ENCODE peak calls at places on chromosome 5, in eight cellular contexts. Y is psoas muscle; L is CD8-positive, alpha-beta T cell; O is neural progenitor cell; S is GM12878; V is fibroblast of lung; U is pancreas; E is HCT116. D is an unnamed sample.

GRCh38 chr5:129465945-129466344 is 5.8 kb downstream of the ADAMTS19 start:
- DNase-seq in Y (no peak), L (no peak), O (no peak), S (no peak), V (no peak), U (no peak), E (no peak), D (no peak)

GRCh38 chr5:6760636-6761035 is 47.4 kb downstream of the TENT4A start:
- DNase-seq in Y (peak; percentile 64), L (no peak), O (no peak), S (no peak), V (no peak), U (no peak), E (no peak), D (no peak)

GRCh38 chr5:175464414-175465233 is 13.7 kb upstream of the SFXN1 start:
- DNase-seq in Y (no peak), L (peak; percentile 55), O (peak; percentile 68), S (no peak), V (peak; percentile 31), U (peak; percentile 22), E (peak; percentile 41), D (no peak)

GRCh38 chr5:96537386-96537785 is 104.3 kb upstream of the PCSK1 start:
- DNase-seq in Y (no peak), L (no peak), O (no peak), S (no peak), V (peak; percentile 69), U (no peak), E (no peak), D (no peak)

GRCh38 chr5:177085985-177086917 is at the start of gene FGFR4:
- DNase-seq in Y (peak; percentile 74), L (peak; percentile 45), O (peak; percentile 96), S (peak; percentile 12), V (peak; percentile 70), U (peak; percentile 63), E (peak; percentile 78), D (peak; percentile 92)

GRCh38 chr5:97658116-97658900 is 475.3 kb upstream of the RIOK2 start:
- DNase-seq in Y (no peak), L (no peak), O (no peak), S (no peak), V (no peak), U (no peak), E (no peak), D (no peak)

GRCh38 chr5:132777209-132778069 is at the start of gene SEPTIN8:
- DNase-seq in Y (peak; percentile 78), L (peak; percentile 4), O (peak; percentile 80), S (no peak), V (peak; percentile 40), U (peak; percentile 50), E (no peak), D (peak; percentile 35)

GRCh38 chr5:57128325-57128724 is 45.5 kb upstream of the GPBP1 start:
- DNase-seq in Y (no peak), L (no peak), O (no peak), S (no peak), V (no peak), U (no peak), E (no peak), D (no peak)

GRCh38 chr5:135489466-135490244 is 37.5 kb upstream of the TIFAB start:
- DNase-seq in Y (no peak), L (no peak), O (peak; percentile 61), S (no peak), V (peak; percentile 18), U (no peak), E (no peak), D (peak; percentile 80)

GRCh38 chr5:81776258-81776657 is 25.4 kb upstream of the SSBP2 start:
- DNase-seq in Y (no peak), L (no peak), O (no peak), S (no peak), V (no peak), U (no peak), E (no peak), D (no peak)

GRCh38 chr5:153618857-153619256 is 128.4 kb downstream of the GRIA1 start:
- DNase-seq in Y (no peak), L (no peak), O (no peak), S (no peak), V (no peak), U (no peak), E (no peak), D (no peak)

GRCh38 chr5:56508249-56508648 is 275.1 kb upstream of the ANKRD55 start:
- DNase-seq in Y (no peak), L (no peak), O (no peak), S (no peak), V (no peak), U (no peak), E (no peak), D (no peak)

GRCh38 chr5:59813761-59814562 is 79.6 kb downstream of the PDE4D start:
- DNase-seq in Y (no peak), L (no peak), O (peak; percentile 68), S (no peak), V (peak; percentile 80), U (no peak), E (peak; percentile 51), D (no peak)

GRCh38 chr5:21452429-21452828 is 1400.7 kb downstream of the CDH12 start:
- DNase-seq in Y (no peak), L (no peak), O (no peak), S (no peak), V (peak; percentile 2), U (no peak), E (no peak), D (no peak)

GRCh38 chr5:132180134-132180745 is 47.4 kb downstream of the P4HA2 start:
- DNase-seq in Y (no peak), L (no peak), O (peak; percentile 60), S (no peak), V (peak; percentile 81), U (no peak), E (peak; percentile 47), D (no peak)

GRCh38 chr5:115637507-115637906 is 11.7 kb upstream of the TMED7 start:
- DNase-seq in Y (no peak), L (no peak), O (no peak), S (no peak), V (no peak), U (no peak), E (no peak), D (no peak)

GRCh38 chr5:108386345-108387061 is 4.6 kb upstream of the FBXL17 start:
- DNase-seq in Y (no peak), L (no peak), O (no peak), S (no peak), V (peak; percentile 82), U (no peak), E (no peak), D (no peak)

GRCh38 chr5:116387738-116388137 is 186.9 kb downstream of the SEMA6A start:
- DNase-seq in Y (no peak), L (no peak), O (no peak), S (no peak), V (no peak), U (no peak), E (no peak), D (no peak)

GRCh38 chr5:1120236-1120999 is 8.6 kb upstream of the SLC12A7 start:
- DNase-seq in Y (no peak), L (no peak), O (no peak), S (no peak), V (no peak), U (no peak), E (no peak), D (peak; percentile 83)

GRCh38 chr5:1118231-1118698 is 6.4 kb upstream of the SLC12A7 start:
- DNase-seq in Y (peak; percentile 83), L (no peak), O (no peak), S (no peak), V (no peak), U (no peak), E (no peak), D (no peak)

GRCh38 chr5:1119312-1119831 is 7.5 kb upstream of the SLC12A7 start:
- DNase-seq in Y (no peak), L (no peak), O (no peak), S (no peak), V (no peak), U (no peak), E (no peak), D (no peak)

GRCh38 chr5:1116977-1117376 is 5.1 kb upstream of the SLC12A7 start:
- DNase-seq in Y (no peak), L (no peak), O (no peak), S (no peak), V (no peak), U (no peak), E (no peak), D (no peak)

GRCh38 chr5:1118738-1119137 is 6.9 kb upstream of the SLC12A7 start:
- DNase-seq in Y (no peak), L (no peak), O (no peak), S (no peak), V (no peak), U (peak; percentile 57), E (no peak), D (peak; percentile 77)
- H3K27ac ChIP-seq in Y (peak overlapping the region; percentile 59), L (no peak overlapping the region), O (no peak overlapping the region), S (no peak overlapping the region), V (no peak overlapping the region), U (peak overlapping the region; percentile 78), E (no peak overlapping the region), D (no peak overlapping the region)

DNA sequence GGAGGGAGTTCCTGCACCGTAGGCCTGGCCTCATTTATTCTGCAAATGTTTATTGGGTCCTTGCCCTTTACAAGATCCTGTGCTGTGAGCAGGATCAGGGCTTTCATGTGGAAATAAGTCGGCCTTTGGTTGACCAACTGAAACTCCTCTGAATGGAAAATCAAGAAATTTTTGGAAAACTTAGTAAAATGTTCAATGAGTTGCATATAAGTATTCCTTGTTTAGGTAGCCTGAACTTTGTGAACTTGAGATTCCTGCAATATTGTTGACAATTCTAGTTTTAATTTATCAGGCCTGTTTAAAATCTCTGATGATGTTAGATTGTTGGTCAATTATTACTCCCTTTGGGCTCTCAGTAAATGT is 1.1 kb downstream of the MAML1 start:
- DNase-seq in Y (no peak), L (no peak), O (no peak), S (no peak), V (no peak), U (no peak), E (no peak), D (no peak)
- H3K4me1 ChIP-seq in Y (peaks cover 49% of the 10 kb centered on the region), L (peaks cover 40% of the 10 kb centered on the region), O (peaks cover 7% of the 10 kb centered on the region), S (peaks cover 6% of the 10 kb centered on the region), V (peaks cover 3% of the 10 kb centered on the region), U (peaks cover 38% of the 10 kb centered on the region), E (peaks cover 5% of the 10 kb centered on the region), D (peaks cover 57% of the 10 kb centered on the region)

GRCh38 chr5:27242258-27242626 is 203.9 kb upstream of the CDH9 start:
- DNase-seq in Y (no peak), L (no peak), O (no peak), S (no peak), V (no peak), U (no peak), E (no peak), D (no peak)

GRCh38 chr5:27240791-27241190 is 202.4 kb upstream of the CDH9 start:
- DNase-seq in Y (no peak), L (no peak), O (no peak), S (no peak), V (no peak), U (no peak), E (no peak), D (no peak)

GRCh38 chr5:27241564-27242257 is 203.3 kb upstream of the CDH9 start:
- DNase-seq in Y (no peak), L (no peak), O (no peak), S (no peak), V (peak; percentile 98), U (no peak), E (no peak), D (no peak)
- H3K27ac ChIP-seq in Y (no peak overlapping the region), L (no peak overlapping the region), O (no peak overlapping the region), S (no peak overlapping the region), V (no peak overlapping the region), U (no peak overlapping the region), E (no peak overlapping the region), D (no peak overlapping the region)

GRCh38 chr5:134110382-134110781 is 4.1 kb upstream of the TCF7 start:
- DNase-seq in Y (no peak), L (no peak), O (no peak), S (no peak), V (no peak), U (no peak), E (no peak), D (no peak)
- H3K4me1 ChIP-seq in Y (peaks cover 13% of the 10 kb centered on the region), L (peaks cover 70% of the 10 kb centered on the region), O (peaks cover 4% of the 10 kb centered on the region), S (peaks cover 43% of the 10 kb centered on the region), V (peaks cover 4% of the 10 kb centered on the region), U (no peaks in the 10 kb centered on the region), E (no peaks in the 10 kb centered on the region), D (peaks cover 15% of the 10 kb centered on the region)

D was measured in upper lobe of left lung.